ENCODE peak calls at places on chromosomes 2 and 18, in four cellular contexts. E is HCT116, N is GM23248, I is heart left ventricle. K is an unnamed sample.

GRCh38 chr18:25810736-25811135 is 279.7 kb downstream of the SS18 start:
- DNase-seq in E (no peak), I (no peak), N (no peak), K (no peak)

GRCh38 chr18:2222270-2223185 is 348.8 kb downstream of the METTL4 start:
- DNase-seq in E (no peak), I (no peak), N (no peak), K (peak; percentile 83)

GRCh38 chr2:235613671-235614070 is 119.8 kb downstream of the AGAP1 start:
- DNase-seq in E (no peak), N (no peak), I (no peak), K (no peak)

GRCh38 chr2:160910681-160911080 is 249.5 kb upstream of the TANK start:
- DNase-seq in I (no peak), E (no peak), N (peak; percentile 95), K (no peak)

GRCh38 chr2:168427451-168427850 is 28.6 kb upstream of the CERS6 start:
- DNase-seq in E (no peak), N (peak; percentile 57), I (no peak), K (peak; percentile 67)

GRCh38 chr2:37005118-37005868 is 39.0 kb upstream of the STRN start:
- DNase-seq in E (no peak), I (no peak), N (no peak), K (peak; percentile 66)

GRCh38 chr2:211401328-211401727 is 844.9 kb downstream of the CPS1 start:
- DNase-seq in E (no peak), I (no peak), N (no peak), K (no peak)

GRCh38 chr2:157394928-157395327 is 49.0 kb downstream of the CYTIP start:
- DNase-seq in I (no peak), E (no peak), N (no peak), K (peak; percentile 53)

GRCh38 chr18:8685141-8685913 is 20.0 kb upstream of the MTCL1 start:
- DNase-seq in I (no peak), N (peak; percentile 86), E (no peak), K (no peak)

GRCh38 chr2:197158591-197159550 is 151.7 kb downstream of the ANKRD44 start:
- DNase-seq in E (no peak), I (no peak), N (peak; percentile 30), K (no peak)

GRCh38 chr2:63054812-63055509 is 4.3 kb downstream of the OTX1 start:
- DNase-seq in I (peak; percentile 22), E (no peak), N (no peak), K (no peak)

GRCh38 chr2:62343206-62343605 is 147.3 kb downstream of the B3GNT2 start:
- DNase-seq in N (no peak), I (no peak), E (no peak), K (no peak)

GRCh38 chr2:23508066-23508390 is 123.0 kb downstream of the KLHL29 start:
- DNase-seq in I (no peak), N (no peak), E (no peak), K (no peak)

GRCh38 chr2:10877691-10878111 is 34.0 kb upstream of the KCNF1 start:
- DNase-seq in I (no peak), N (peak; percentile 63), E (no peak), K (no peak)

GRCh38 chr2:41483221-41483620 is 564.6 kb upstream of the PKDCC start:
- DNase-seq in N (no peak), E (no peak), I (no peak), K (no peak)

GRCh38 chr2:196046123-196046917 is 22.3 kb downstream of the DNAH7 start:
- DNase-seq in I (no peak), N (no peak), E (no peak), K (no peak)

GRCh38 chr2:69911985-69912563 is 2.8 kb upstream of the MXD1 start:
- DNase-seq in I (no peak), N (peak; percentile 79), E (peak; percentile 46), K (peak; percentile 75)

GRCh38 chr2:168030862-168031624 is 216.4 kb downstream of the STK39 start:
- DNase-seq in I (no peak), N (peak; percentile 63), E (no peak), K (no peak)

DNA sequence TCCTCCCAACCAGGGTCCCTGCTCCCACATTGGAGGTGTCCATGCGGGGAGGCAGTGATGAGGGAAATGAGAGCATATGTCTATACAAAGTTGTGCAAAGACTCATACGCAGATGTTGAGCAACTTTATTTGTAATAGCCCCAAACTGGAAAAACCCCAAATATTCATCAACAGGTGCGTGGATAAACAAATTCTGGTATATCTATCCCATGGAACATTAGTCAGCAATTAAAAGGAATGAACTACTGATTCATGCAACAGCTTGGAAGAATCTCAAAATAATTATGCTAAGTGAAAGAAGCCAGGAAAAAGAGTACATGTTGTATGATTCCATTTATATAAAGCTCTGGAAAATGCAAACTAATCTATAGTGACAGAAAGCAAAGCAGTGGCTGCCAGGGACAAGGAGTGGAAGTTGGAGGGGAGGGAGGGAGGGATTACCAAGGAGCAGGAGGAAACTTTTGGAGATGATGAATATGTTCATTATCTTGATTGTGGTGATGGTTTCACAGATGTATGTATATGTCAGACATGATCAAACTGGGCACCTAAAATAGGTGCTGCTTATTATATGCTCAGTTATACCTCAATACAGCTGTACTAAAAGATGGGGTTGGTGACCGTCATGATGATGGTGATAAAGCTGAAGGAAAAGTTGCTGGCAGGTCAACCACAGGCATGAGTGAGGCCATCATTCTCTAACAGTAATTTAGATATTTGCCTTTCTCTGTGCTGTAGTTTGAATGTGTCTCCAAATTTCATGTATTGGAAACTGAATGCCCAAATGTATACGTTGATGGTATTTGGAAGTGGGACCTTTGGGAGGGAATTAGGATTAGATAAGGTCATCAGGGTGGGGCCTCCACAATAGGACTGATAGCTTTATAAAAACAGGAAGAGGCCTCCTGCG is 270.9 kb downstream of the CYP26B1 start:
- DNase-seq in I (no peak), E (no peak), N (peak; percentile 48), K (no peak)
- H3K4me3 ChIP-seq in I (no peak overlapping the region), E (no peak overlapping the region), N (no peak overlapping the region), K (no peak overlapping the region)

DNA sequence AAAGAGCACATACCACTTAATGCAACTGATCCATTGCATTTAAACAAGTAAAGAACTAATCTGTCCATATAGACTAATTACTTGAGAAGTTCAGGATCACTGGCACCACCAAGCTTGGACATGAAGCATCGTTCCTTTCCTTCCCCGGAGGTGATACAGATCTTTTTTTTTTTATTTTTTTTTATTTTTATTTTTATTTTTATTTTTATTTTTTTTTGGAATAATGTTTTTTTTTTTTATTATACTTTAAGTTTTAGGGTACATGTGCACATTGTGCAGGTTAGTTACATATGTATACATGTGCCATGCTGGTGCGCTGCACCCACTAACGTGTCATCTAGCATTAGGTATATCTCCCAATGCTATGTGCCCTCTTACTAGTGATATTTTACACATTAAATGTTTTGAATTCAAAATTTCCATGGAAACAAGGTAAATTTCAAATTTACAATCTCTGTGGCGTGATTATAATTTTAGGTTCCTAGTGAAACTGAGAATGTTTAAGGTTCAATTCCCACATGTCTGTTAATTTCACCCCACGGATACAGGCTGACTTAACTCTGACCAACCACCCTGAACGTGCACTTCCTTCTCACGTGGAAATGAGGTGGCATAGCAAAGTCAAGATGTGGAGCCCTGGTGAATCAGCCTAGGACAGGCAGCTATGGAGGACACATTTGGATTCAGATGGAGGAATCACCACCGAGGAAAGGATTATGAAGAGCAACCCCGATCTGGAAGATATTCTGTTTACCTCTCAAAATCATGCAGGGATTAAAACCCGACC is 101.6 kb upstream of the THOC1 start:
- DNase-seq in E (no peak), N (peak; percentile 74), I (no peak), K (no peak)
- H3K27ac ChIP-seq in E (no peak overlapping the region), N (no peak overlapping the region), I (no peak overlapping the region), K (no peak overlapping the region)

GRCh38 chr2:101752708-101753107 is 55.2 kb downstream of the MAP4K4 start:
- DNase-seq in E (no peak), I (no peak), N (peak; percentile 46), K (no peak)
- H3K4me1 ChIP-seq in E (no peaks in the 10 kb centered on the region), I (peaks cover 63% of the 10 kb centered on the region), N (peaks cover 55% of the 10 kb centered on the region), K (peaks cover 10% of the 10 kb centered on the region)

DNA sequence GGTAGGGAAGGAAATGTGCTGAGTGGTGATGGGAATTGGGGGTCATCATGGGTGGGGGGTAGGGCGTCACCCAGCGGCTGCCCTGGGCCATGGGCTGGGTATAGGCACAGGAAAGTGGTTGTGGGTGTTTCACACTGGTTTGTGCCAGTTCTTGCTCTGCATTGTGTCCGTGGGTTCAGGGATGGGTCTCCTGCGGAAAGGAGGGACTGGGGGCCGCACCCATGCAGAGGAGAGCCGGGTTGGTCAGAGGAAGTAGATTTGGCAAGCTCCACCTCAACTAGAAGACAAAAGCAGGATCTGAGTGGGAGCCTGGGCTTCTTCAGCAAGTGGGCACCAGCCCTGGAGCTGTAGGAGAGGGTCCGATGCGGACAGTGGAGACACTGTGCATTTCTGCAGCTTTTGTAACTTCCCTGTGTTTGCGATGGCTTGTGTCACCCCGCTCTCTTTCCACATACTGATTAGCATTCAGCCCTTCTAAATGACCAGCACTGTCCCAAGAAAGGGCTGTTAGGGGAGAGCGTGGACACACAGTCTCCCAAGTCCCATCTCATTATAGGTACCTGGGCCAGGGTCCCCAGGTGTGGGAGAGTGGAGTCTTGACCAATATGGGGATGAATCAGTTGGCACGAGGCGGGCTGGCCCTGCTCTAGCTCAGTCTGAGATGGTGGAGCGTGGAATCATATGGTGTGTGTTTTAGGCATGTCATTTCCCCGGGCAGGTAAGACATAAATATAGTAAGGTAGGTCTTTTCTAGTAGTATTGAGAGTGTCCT is 67.2 kb downstream of the LRRFIP1 start:
- DNase-seq in E (no peak), I (peak; percentile 47), N (no peak), K (no peak)
- H3K4me3 ChIP-seq in E (peak overlapping the region; percentile 89), I (peak overlapping the region; percentile 77), N (peak overlapping the region; percentile 84), K (peak overlapping the region; percentile 100)